ENCODE peak calls at places on chromosome 13, in nine cellular contexts. One of them, this sample, is unnamed.

GRCh38 chr13:111961236-111961635 is 105.7 kb upstream of the SOX1 start:
- DNase-seq in stimulated activated CD4-positive, alpha-beta T cell treated with anti-CD3 and anti-CD28 coated beads, Interleukin-4, amount 100 ng/mL, for 24 hours: no peak
- DNase-seq in SHP77: no peak
- DNase-seq in NCI-H1436 treated with DMSO at 0.1 percent for 48 hours: no peak
- DNase-seq in fibroblast of pulmonary artery: no peak
- DNase-seq in brain microvascular endothelial cell: no peak
- DNase-seq in activated naive CD4-positive, alpha-beta T cell: no peak
- DNase-seq in CD4-positive, alpha-beta T cell: no peak
- DNase-seq in activated CD4-positive, alpha-beta T cell treated with anti-CD3 and anti-CD28 coated beads, Interleukin-2, amount 50 U/mL, for 48 hours: no peak
- DNase-seq in this sample: no peak

GRCh38 chr13:34733720-34734119 is 208.3 kb upstream of the NBEA start:
- DNase-seq in activated naive CD4-positive, alpha-beta T cell: no peak
- DNase-seq in brain microvascular endothelial cell: no peak
- DNase-seq in stimulated activated CD4-positive, alpha-beta T cell treated with anti-CD3 and anti-CD28 coated beads, Interleukin-4, amount 100 ng/mL, for 24 hours: no peak
- DNase-seq in SHP77: no peak
- DNase-seq in CD4-positive, alpha-beta T cell: no peak
- DNase-seq in fibroblast of pulmonary artery: peak
- DNase-seq in activated CD4-positive, alpha-beta T cell treated with anti-CD3 and anti-CD28 coated beads, Interleukin-2, amount 50 U/mL, for 48 hours: no peak
- DNase-seq in NCI-H1436 treated with DMSO at 0.1 percent for 48 hours: no peak
- DNase-seq in this sample: no peak

GRCh38 chr13:74556002-74556551 is 421.9 kb upstream of the KLF12 start:
- DNase-seq in stimulated activated CD4-positive, alpha-beta T cell treated with anti-CD3 and anti-CD28 coated beads, Interleukin-4, amount 100 ng/mL, for 24 hours: no peak
- DNase-seq in activated naive CD4-positive, alpha-beta T cell: no peak
- DNase-seq in activated CD4-positive, alpha-beta T cell treated with anti-CD3 and anti-CD28 coated beads, Interleukin-2, amount 50 U/mL, for 48 hours: no peak
- DNase-seq in SHP77: no peak
- DNase-seq in brain microvascular endothelial cell: no peak
- DNase-seq in fibroblast of pulmonary artery: no peak
- DNase-seq in CD4-positive, alpha-beta T cell: no peak
- DNase-seq in NCI-H1436 treated with DMSO at 0.1 percent for 48 hours: no peak
- DNase-seq in this sample: no peak

GRCh38 chr13:48686810-48687209 is 33.1 kb downstream of the CYSLTR2 start:
- DNase-seq in stimulated activated CD4-positive, alpha-beta T cell treated with anti-CD3 and anti-CD28 coated beads, Interleukin-4, amount 100 ng/mL, for 24 hours: no peak
- DNase-seq in NCI-H1436 treated with DMSO at 0.1 percent for 48 hours: no peak
- DNase-seq in fibroblast of pulmonary artery: no peak
- DNase-seq in SHP77: no peak
- DNase-seq in activated CD4-positive, alpha-beta T cell treated with anti-CD3 and anti-CD28 coated beads, Interleukin-2, amount 50 U/mL, for 48 hours: no peak
- DNase-seq in activated naive CD4-positive, alpha-beta T cell: no peak
- DNase-seq in brain microvascular endothelial cell: no peak
- DNase-seq in CD4-positive, alpha-beta T cell: no peak
- DNase-seq in this sample: no peak

GRCh38 chr13:100594731-100595130 is 6.1 kb upstream of the GGACT start:
- DNase-seq in SHP77: no peak
- DNase-seq in CD4-positive, alpha-beta T cell: no peak
- DNase-seq in activated naive CD4-positive, alpha-beta T cell: no peak
- DNase-seq in activated CD4-positive, alpha-beta T cell treated with anti-CD3 and anti-CD28 coated beads, Interleukin-2, amount 50 U/mL, for 48 hours: no peak
- DNase-seq in fibroblast of pulmonary artery: no peak
- DNase-seq in stimulated activated CD4-positive, alpha-beta T cell treated with anti-CD3 and anti-CD28 coated beads, Interleukin-4, amount 100 ng/mL, for 24 hours: no peak
- DNase-seq in NCI-H1436 treated with DMSO at 0.1 percent for 48 hours: no peak
- DNase-seq in brain microvascular endothelial cell: no peak
- DNase-seq in this sample: no peak

GRCh38 chr13:20546559-20546958 is 20.4 kb upstream of the IFT88 start:
- DNase-seq in SHP77: no peak
- DNase-seq in activated naive CD4-positive, alpha-beta T cell: no peak
- DNase-seq in activated CD4-positive, alpha-beta T cell treated with anti-CD3 and anti-CD28 coated beads, Interleukin-2, amount 50 U/mL, for 48 hours: no peak
- DNase-seq in stimulated activated CD4-positive, alpha-beta T cell treated with anti-CD3 and anti-CD28 coated beads, Interleukin-4, amount 100 ng/mL, for 24 hours: no peak
- DNase-seq in NCI-H1436 treated with DMSO at 0.1 percent for 48 hours: no peak
- DNase-seq in fibroblast of pulmonary artery: no peak
- DNase-seq in CD4-positive, alpha-beta T cell: no peak
- DNase-seq in brain microvascular endothelial cell: no peak
- DNase-seq in this sample: no peak

GRCh38 chr13:77029436-77029835 is 2.5 kb upstream of the FBXL3 start:
- DNase-seq in stimulated activated CD4-positive, alpha-beta T cell treated with anti-CD3 and anti-CD28 coated beads, Interleukin-4, amount 100 ng/mL, for 24 hours: no peak
- DNase-seq in activated CD4-positive, alpha-beta T cell treated with anti-CD3 and anti-CD28 coated beads, Interleukin-2, amount 50 U/mL, for 48 hours: no peak
- DNase-seq in activated naive CD4-positive, alpha-beta T cell: no peak
- DNase-seq in CD4-positive, alpha-beta T cell: no peak
- DNase-seq in brain microvascular endothelial cell: no peak
- DNase-seq in NCI-H1436 treated with DMSO at 0.1 percent for 48 hours: no peak
- DNase-seq in fibroblast of pulmonary artery: no peak
- DNase-seq in SHP77: no peak
- DNase-seq in this sample: no peak

GRCh38 chr13:49517461-49517860 is 21.7 kb downstream of the PHF11 start:
- DNase-seq in CD4-positive, alpha-beta T cell: no peak
- DNase-seq in stimulated activated CD4-positive, alpha-beta T cell treated with anti-CD3 and anti-CD28 coated beads, Interleukin-4, amount 100 ng/mL, for 24 hours: no peak
- DNase-seq in fibroblast of pulmonary artery: no peak
- DNase-seq in activated naive CD4-positive, alpha-beta T cell: no peak
- DNase-seq in activated CD4-positive, alpha-beta T cell treated with anti-CD3 and anti-CD28 coated beads, Interleukin-2, amount 50 U/mL, for 48 hours: no peak
- DNase-seq in SHP77: no peak
- DNase-seq in NCI-H1436 treated with DMSO at 0.1 percent for 48 hours: no peak
- DNase-seq in brain microvascular endothelial cell: no peak
- DNase-seq in this sample: peak

GRCh38 chr13:31967155-31967554 is 64.4 kb upstream of the FRY start:
- DNase-seq in brain microvascular endothelial cell: no peak
- DNase-seq in stimulated activated CD4-positive, alpha-beta T cell treated with anti-CD3 and anti-CD28 coated beads, Interleukin-4, amount 100 ng/mL, for 24 hours: no peak
- DNase-seq in CD4-positive, alpha-beta T cell: no peak
- DNase-seq in NCI-H1436 treated with DMSO at 0.1 percent for 48 hours: no peak
- DNase-seq in activated CD4-positive, alpha-beta T cell treated with anti-CD3 and anti-CD28 coated beads, Interleukin-2, amount 50 U/mL, for 48 hours: no peak
- DNase-seq in SHP77: no peak
- DNase-seq in fibroblast of pulmonary artery: no peak
- DNase-seq in activated naive CD4-positive, alpha-beta T cell: no peak
- DNase-seq in this sample: no peak

GRCh38 chr13:26295812-26296211 is 41.9 kb downstream of the CDK8 start:
- DNase-seq in fibroblast of pulmonary artery: no peak
- DNase-seq in activated CD4-positive, alpha-beta T cell treated with anti-CD3 and anti-CD28 coated beads, Interleukin-2, amount 50 U/mL, for 48 hours: no peak
- DNase-seq in stimulated activated CD4-positive, alpha-beta T cell treated with anti-CD3 and anti-CD28 coated beads, Interleukin-4, amount 100 ng/mL, for 24 hours: no peak
- DNase-seq in CD4-positive, alpha-beta T cell: no peak
- DNase-seq in SHP77: no peak
- DNase-seq in activated naive CD4-positive, alpha-beta T cell: no peak
- DNase-seq in brain microvascular endothelial cell: no peak
- DNase-seq in NCI-H1436 treated with DMSO at 0.1 percent for 48 hours: no peak
- DNase-seq in this sample: no peak

GRCh38 chr13:75705395-75705794 is 69.3 kb downstream of the LMO7 start:
- DNase-seq in fibroblast of pulmonary artery: peak
- DNase-seq in CD4-positive, alpha-beta T cell: no peak
- DNase-seq in stimulated activated CD4-positive, alpha-beta T cell treated with anti-CD3 and anti-CD28 coated beads, Interleukin-4, amount 100 ng/mL, for 24 hours: no peak
- DNase-seq in activated CD4-positive, alpha-beta T cell treated with anti-CD3 and anti-CD28 coated beads, Interleukin-2, amount 50 U/mL, for 48 hours: no peak
- DNase-seq in activated naive CD4-positive, alpha-beta T cell: no peak
- DNase-seq in brain microvascular endothelial cell: no peak
- DNase-seq in NCI-H1436 treated with DMSO at 0.1 percent for 48 hours: no peak
- DNase-seq in SHP77: no peak
- DNase-seq in this sample: no peak

GRCh38 chr13:46178143-46178542 is 3.8 kb downstream of the LCP1 start:
- DNase-seq in CD4-positive, alpha-beta T cell: no peak
- DNase-seq in brain microvascular endothelial cell: no peak
- DNase-seq in NCI-H1436 treated with DMSO at 0.1 percent for 48 hours: no peak
- DNase-seq in fibroblast of pulmonary artery: no peak
- DNase-seq in activated CD4-positive, alpha-beta T cell treated with anti-CD3 and anti-CD28 coated beads, Interleukin-2, amount 50 U/mL, for 48 hours: no peak
- DNase-seq in SHP77: no peak
- DNase-seq in activated naive CD4-positive, alpha-beta T cell: no peak
- DNase-seq in stimulated activated CD4-positive, alpha-beta T cell treated with anti-CD3 and anti-CD28 coated beads, Interleukin-4, amount 100 ng/mL, for 24 hours: no peak
- DNase-seq in this sample: no peak

GRCh38 chr13:104256701-104257100 is 1190.5 kb upstream of the SLC10A2 start:
- DNase-seq in fibroblast of pulmonary artery: no peak
- DNase-seq in NCI-H1436 treated with DMSO at 0.1 percent for 48 hours: no peak
- DNase-seq in activated naive CD4-positive, alpha-beta T cell: no peak
- DNase-seq in SHP77: no peak
- DNase-seq in stimulated activated CD4-positive, alpha-beta T cell treated with anti-CD3 and anti-CD28 coated beads, Interleukin-4, amount 100 ng/mL, for 24 hours: no peak
- DNase-seq in activated CD4-positive, alpha-beta T cell treated with anti-CD3 and anti-CD28 coated beads, Interleukin-2, amount 50 U/mL, for 48 hours: no peak
- DNase-seq in CD4-positive, alpha-beta T cell: no peak
- DNase-seq in brain microvascular endothelial cell: no peak
- DNase-seq in this sample: no peak

GRCh38 chr13:40343550-40344269 is 322.7 kb downstream of the FOXO1 start:
- DNase-seq in NCI-H1436 treated with DMSO at 0.1 percent for 48 hours: no peak
- DNase-seq in activated naive CD4-positive, alpha-beta T cell: no peak
- DNase-seq in CD4-positive, alpha-beta T cell: no peak
- DNase-seq in activated CD4-positive, alpha-beta T cell treated with anti-CD3 and anti-CD28 coated beads, Interleukin-2, amount 50 U/mL, for 48 hours: no peak
- DNase-seq in fibroblast of pulmonary artery: no peak
- DNase-seq in SHP77: no peak
- DNase-seq in brain microvascular endothelial cell: no peak
- DNase-seq in stimulated activated CD4-positive, alpha-beta T cell treated with anti-CD3 and anti-CD28 coated beads, Interleukin-4, amount 100 ng/mL, for 24 hours: no peak
- DNase-seq in this sample: no peak

GRCh38 chr13:113357529-113357928 is 6.4 kb downstream of the GRTP1 start:
- DNase-seq in stimulated activated CD4-positive, alpha-beta T cell treated with anti-CD3 and anti-CD28 coated beads, Interleukin-4, amount 100 ng/mL, for 24 hours: no peak
- DNase-seq in fibroblast of pulmonary artery: peak
- DNase-seq in CD4-positive, alpha-beta T cell: no peak
- DNase-seq in activated naive CD4-positive, alpha-beta T cell: no peak
- DNase-seq in activated CD4-positive, alpha-beta T cell treated with anti-CD3 and anti-CD28 coated beads, Interleukin-2, amount 50 U/mL, for 48 hours: no peak
- DNase-seq in SHP77: no peak
- DNase-seq in brain microvascular endothelial cell: peak
- DNase-seq in NCI-H1436 treated with DMSO at 0.1 percent for 48 hours: no peak
- DNase-seq in this sample: no peak

GRCh38 chr13:101267656-101268055 is 148.7 kb downstream of the NALCN start:
- DNase-seq in activated naive CD4-positive, alpha-beta T cell: no peak
- DNase-seq in SHP77: no peak
- DNase-seq in fibroblast of pulmonary artery: no peak
- DNase-seq in brain microvascular endothelial cell: no peak
- DNase-seq in stimulated activated CD4-positive, alpha-beta T cell treated with anti-CD3 and anti-CD28 coated beads, Interleukin-4, amount 100 ng/mL, for 24 hours: no peak
- DNase-seq in activated CD4-positive, alpha-beta T cell treated with anti-CD3 and anti-CD28 coated beads, Interleukin-2, amount 50 U/mL, for 48 hours: no peak
- DNase-seq in NCI-H1436 treated with DMSO at 0.1 percent for 48 hours: no peak
- DNase-seq in CD4-positive, alpha-beta T cell: no peak
- DNase-seq in this sample: no peak

GRCh38 chr13:33284916-33285315 is 639 bp downstream of the STARD13 start:
- DNase-seq in SHP77: no peak
- DNase-seq in NCI-H1436 treated with DMSO at 0.1 percent for 48 hours: no peak
- DNase-seq in brain microvascular endothelial cell: peak
- DNase-seq in stimulated activated CD4-positive, alpha-beta T cell treated with anti-CD3 and anti-CD28 coated beads, Interleukin-4, amount 100 ng/mL, for 24 hours: no peak
- DNase-seq in activated naive CD4-positive, alpha-beta T cell: no peak
- DNase-seq in activated CD4-positive, alpha-beta T cell treated with anti-CD3 and anti-CD28 coated beads, Interleukin-2, amount 50 U/mL, for 48 hours: no peak
- DNase-seq in CD4-positive, alpha-beta T cell: no peak
- DNase-seq in fibroblast of pulmonary artery: peak
- DNase-seq in this sample: no peak

GRCh38 chr13:53112522-53112921 is 83.9 kb downstream of the OLFM4 start:
- DNase-seq in stimulated activated CD4-positive, alpha-beta T cell treated with anti-CD3 and anti-CD28 coated beads, Interleukin-4, amount 100 ng/mL, for 24 hours: no peak
- DNase-seq in activated CD4-positive, alpha-beta T cell treated with anti-CD3 and anti-CD28 coated beads, Interleukin-2, amount 50 U/mL, for 48 hours: no peak
- DNase-seq in NCI-H1436 treated with DMSO at 0.1 percent for 48 hours: peak
- DNase-seq in SHP77: peak
- DNase-seq in CD4-positive, alpha-beta T cell: no peak
- DNase-seq in activated naive CD4-positive, alpha-beta T cell: no peak
- DNase-seq in brain microvascular endothelial cell: no peak
- DNase-seq in fibroblast of pulmonary artery: no peak
- DNase-seq in this sample: no peak